ENCODE peak calls at places on chromosomes 11 and 22, in four cellular contexts. One of them, this sample, is unnamed.

GRCh38 chr11:26904114-26904513 is 89.8 kb upstream of the FIBIN start:
- DNase-seq in heart right ventricle: no peak
- DNase-seq in spleen: no peak
- DNase-seq in heart left ventricle: no peak
- DNase-seq in this sample: no peak

GRCh38 chr22:49609207-49609876 is 218.3 kb downstream of the BRD1 start:
- DNase-seq in spleen: peak; percentile 67
- DNase-seq in heart right ventricle: no peak
- DNase-seq in heart left ventricle: peak; percentile 28
- DNase-seq in this sample: no peak

GRCh38 chr22:45268958-45269844 is 15.5 kb upstream of the UPK3A start:
- DNase-seq in heart right ventricle: peak; percentile 83
- DNase-seq in heart left ventricle: peak; percentile 95
- DNase-seq in spleen: peak; percentile 98
- DNase-seq in this sample: peak; percentile 92

GRCh38 chr11:102448869-102449224 is 3.7 kb downstream of the TMEM123 start:
- DNase-seq in heart left ventricle: no peak
- DNase-seq in spleen: no peak
- DNase-seq in heart right ventricle: no peak
- DNase-seq in this sample: no peak

GRCh38 chr11:65426839-65427690 is 4.5 kb downstream of the NEAT1 start:
- DNase-seq in spleen: peak; percentile 76
- DNase-seq in heart right ventricle: no peak
- DNase-seq in heart left ventricle: no peak
- DNase-seq in this sample: peak; percentile 65

GRCh38 chr22:45768490-45768889 is 96.9 kb downstream of the ATXN10 start:
- DNase-seq in heart left ventricle: no peak
- DNase-seq in heart right ventricle: no peak
- DNase-seq in spleen: no peak
- DNase-seq in this sample: no peak

GRCh38 chr22:33380789-33381530 is 322.8 kb upstream of the SYN3 start:
- DNase-seq in heart right ventricle: no peak
- DNase-seq in heart left ventricle: no peak
- DNase-seq in spleen: no peak
- DNase-seq in this sample: no peak

GRCh38 chr11:14132312-14132711 is 169.8 kb downstream of the SPON1 start:
- DNase-seq in spleen: no peak
- DNase-seq in heart right ventricle: peak; percentile 8
- DNase-seq in heart left ventricle: no peak
- DNase-seq in this sample: no peak

GRCh38 chr11:30239025-30239424 is 8.2 kb downstream of the FSHB start:
- DNase-seq in heart left ventricle: no peak
- DNase-seq in heart right ventricle: no peak
- DNase-seq in spleen: no peak
- DNase-seq in this sample: no peak

GRCh38 chr11:70246196-70246595 is 24.3 kb upstream of the PPFIA1 start:
- DNase-seq in heart right ventricle: no peak
- DNase-seq in spleen: no peak
- DNase-seq in heart left ventricle: no peak
- DNase-seq in this sample: no peak

GRCh38 chr22:27543460-27543859 is 258.1 kb downstream of the MN1 start:
- DNase-seq in heart left ventricle: no peak
- DNase-seq in spleen: no peak
- DNase-seq in heart right ventricle: no peak
- DNase-seq in this sample: no peak

GRCh38 chr11:16392646-16393045 is 36.3 kb upstream of the SOX6 start:
- DNase-seq in heart right ventricle: no peak
- DNase-seq in spleen: no peak
- DNase-seq in heart left ventricle: no peak
- DNase-seq in this sample: no peak

GRCh38 chr11:107182983-107183382 is 164.7 kb upstream of the GUCY1A2 start:
- DNase-seq in heart left ventricle: no peak
- DNase-seq in heart right ventricle: no peak
- DNase-seq in spleen: no peak
- DNase-seq in this sample: no peak

GRCh38 chr22:37823134-37823985 is at the start of gene GALR3:
- DNase-seq in spleen: no peak
- DNase-seq in heart right ventricle: no peak
- DNase-seq in heart left ventricle: no peak
- DNase-seq in this sample: no peak

GRCh38 chr22:23551385-23551784 is 28.7 kb downstream of the IGLL1 start:
- DNase-seq in heart right ventricle: no peak
- DNase-seq in spleen: no peak
- DNase-seq in heart left ventricle: no peak
- DNase-seq in this sample: no peak

GRCh38 chr22:23547818-23548500 is 32.1 kb downstream of the IGLL1 start:
- DNase-seq in heart right ventricle: no peak
- DNase-seq in spleen: peak; percentile 34
- DNase-seq in heart left ventricle: no peak
- DNase-seq in this sample: no peak

GRCh38 chr22:23549198-23549595 is 30.9 kb downstream of the IGLL1 start:
- DNase-seq in spleen: peak; percentile 30
- DNase-seq in heart right ventricle: no peak
- DNase-seq in heart left ventricle: no peak
- DNase-seq in this sample: no peak

GRCh38 chr22:23550049-23550650 is 29.9 kb downstream of the IGLL1 start:
- DNase-seq in heart left ventricle: no peak
- DNase-seq in heart right ventricle: no peak
- DNase-seq in spleen: no peak
- DNase-seq in this sample: no peak

DNA sequence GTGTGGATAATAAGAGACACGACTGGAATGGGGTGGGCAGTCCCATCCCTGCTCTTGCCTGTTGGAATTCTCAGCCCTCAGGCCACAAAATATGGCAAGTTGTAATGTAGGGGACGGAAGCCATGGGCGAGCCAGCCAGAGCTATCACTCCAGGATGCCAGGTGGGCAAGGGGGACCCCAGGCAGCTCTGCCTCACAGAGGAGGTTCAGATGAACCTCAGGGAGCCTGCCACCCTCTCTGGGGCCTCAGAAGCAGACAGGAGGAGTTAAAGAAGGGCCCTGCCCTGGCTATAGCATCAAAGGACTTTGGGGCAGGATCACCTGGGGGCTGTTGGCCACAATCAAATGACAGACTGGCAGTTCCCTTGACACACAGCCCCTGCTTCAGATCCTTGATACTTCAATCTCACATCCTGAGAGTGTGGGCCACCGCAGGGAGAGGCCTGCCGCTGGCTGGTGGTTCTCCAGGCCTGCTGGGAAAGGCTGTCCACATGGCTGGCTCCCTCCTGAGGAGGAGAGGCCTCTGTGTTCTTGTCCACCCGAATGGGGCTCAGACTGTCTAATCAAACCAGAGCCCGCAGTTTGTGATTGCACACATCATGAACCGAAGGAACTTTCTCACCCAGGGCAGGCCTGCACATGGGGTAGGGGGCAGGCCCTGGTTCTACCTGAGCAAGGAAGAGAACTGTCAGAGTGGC is 31.4 kb downstream of the IGLL1 start:
- DNase-seq in heart right ventricle: no peak
- DNase-seq in spleen: peak; percentile 41
- DNase-seq in heart left ventricle: no peak
- DNase-seq in this sample: no peak
- H3K9me3 ChIP-seq in heart right ventricle: no peaks in the 10 kb centered on the region
- H3K9me3 ChIP-seq in spleen: peaks cover 24% of the 10 kb centered on the region
- H3K9me3 ChIP-seq in heart left ventricle: no peaks in the 10 kb centered on the region
- H3K9me3 ChIP-seq in this sample: no peaks in the 10 kb centered on the region

DNA sequence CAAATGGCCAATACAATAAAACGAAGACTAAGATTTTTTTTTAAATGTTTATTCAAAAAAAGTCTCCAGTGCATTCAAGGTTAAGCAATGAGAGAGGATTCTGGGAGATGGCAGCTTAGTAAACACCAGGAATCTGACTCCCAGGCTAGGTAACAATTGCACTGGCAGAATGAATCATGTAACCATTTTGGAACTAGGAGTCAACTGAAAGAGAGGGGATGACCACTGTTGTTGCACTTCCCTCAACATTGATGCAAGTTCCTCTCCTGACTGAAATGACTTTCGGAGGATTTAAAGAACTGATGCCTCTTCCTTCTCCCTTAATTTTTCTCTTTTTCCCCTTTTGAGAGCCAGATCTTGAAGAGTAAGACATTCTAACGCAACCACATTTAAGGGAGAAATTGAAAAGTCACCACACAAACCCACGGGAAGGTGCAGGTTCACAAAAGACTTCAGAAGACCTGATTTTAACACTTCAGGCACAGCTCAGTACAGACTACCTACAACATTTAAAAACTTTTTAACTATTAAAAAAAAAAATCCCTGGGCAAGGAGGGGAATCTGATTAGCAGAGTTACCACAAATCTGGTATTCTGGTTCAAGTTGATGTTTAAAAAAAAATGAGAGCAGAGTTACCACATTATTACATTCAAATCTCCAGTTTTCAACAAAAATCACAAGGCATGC is 56.8 kb downstream of the FCHSD2 start:
- DNase-seq in heart left ventricle: no peak
- DNase-seq in spleen: no peak
- DNase-seq in heart right ventricle: peak; percentile 17
- DNase-seq in this sample: no peak
- H3K4me3 ChIP-seq in heart left ventricle: no peak overlapping the region
- H3K4me3 ChIP-seq in spleen: no peak overlapping the region
- H3K4me3 ChIP-seq in heart right ventricle: no peak overlapping the region
- H3K4me3 ChIP-seq in this sample: no peak overlapping the region

DNA sequence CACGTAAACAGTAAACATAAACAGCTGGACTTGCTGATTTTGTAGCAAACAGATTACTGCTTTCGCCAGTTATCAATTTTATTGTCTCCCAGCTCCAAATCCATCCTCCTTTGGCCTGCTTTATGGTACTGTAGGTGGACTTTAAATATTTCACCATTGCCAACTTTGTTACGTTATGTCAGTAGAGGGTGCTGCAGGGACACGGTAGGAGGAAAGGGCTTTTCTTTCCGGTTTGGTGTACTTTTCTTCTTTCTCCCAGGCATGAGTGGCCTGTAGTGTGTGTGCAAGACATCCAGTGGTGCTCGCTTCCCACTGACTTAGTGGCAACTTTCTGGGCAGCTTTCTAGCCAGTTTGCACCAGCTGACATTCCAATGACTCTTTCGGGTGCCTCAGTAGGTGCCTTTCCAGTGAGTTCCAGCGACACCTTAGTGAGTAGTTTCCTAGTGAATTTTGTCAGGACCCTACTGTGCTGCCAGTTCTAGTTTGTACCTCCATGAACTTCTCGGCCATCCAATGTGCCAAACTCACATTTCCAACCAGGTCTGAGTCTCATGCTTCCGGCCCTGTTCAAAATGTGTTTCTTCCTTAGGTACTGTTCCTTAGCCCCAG is 267.6 kb upstream of the TENM4 start:
- DNase-seq in spleen: no peak
- DNase-seq in heart left ventricle: no peak
- DNase-seq in heart right ventricle: peak; percentile 5
- DNase-seq in this sample: no peak
- TF ChIP-seq CTCF in spleen: no peak
- TF ChIP-seq CTCF in heart left ventricle: no peak
- TF ChIP-seq CTCF in heart right ventricle: peak; percentile 33
- TF ChIP-seq CTCF in this sample: no peak

GRCh38 chr22:41308544-41308947 is 7.2 kb downstream of the ZC3H7B start:
- DNase-seq in heart left ventricle: no peak
- DNase-seq in heart right ventricle: no peak
- DNase-seq in spleen: no peak
- DNase-seq in this sample: no peak

GRCh38 chr22:41308054-41308453 is 6.7 kb downstream of the ZC3H7B start:
- DNase-seq in heart right ventricle: no peak
- DNase-seq in heart left ventricle: no peak
- DNase-seq in spleen: no peak
- DNase-seq in this sample: no peak

GRCh38 chr22:41314821-41315220 is 13.5 kb downstream of the ZC3H7B start:
- DNase-seq in heart right ventricle: no peak
- DNase-seq in heart left ventricle: peak; percentile 14
- DNase-seq in spleen: no peak
- DNase-seq in this sample: no peak

GRCh38 chr22:41311487-41311886 is 10.2 kb downstream of the ZC3H7B start:
- DNase-seq in heart right ventricle: no peak
- DNase-seq in heart left ventricle: no peak
- DNase-seq in spleen: no peak
- DNase-seq in this sample: no peak

GRCh38 chr22:41310336-41310735 is 9.0 kb downstream of the ZC3H7B start:
- DNase-seq in spleen: no peak
- DNase-seq in heart right ventricle: no peak
- DNase-seq in heart left ventricle: no peak
- DNase-seq in this sample: no peak
- H3K9me3 ChIP-seq in spleen: no peaks in the 10 kb centered on the region
- H3K9me3 ChIP-seq in heart right ventricle: no peaks in the 10 kb centered on the region
- H3K9me3 ChIP-seq in heart left ventricle: no peaks in the 10 kb centered on the region
- H3K9me3 ChIP-seq in this sample: no peaks in the 10 kb centered on the region

DNA sequence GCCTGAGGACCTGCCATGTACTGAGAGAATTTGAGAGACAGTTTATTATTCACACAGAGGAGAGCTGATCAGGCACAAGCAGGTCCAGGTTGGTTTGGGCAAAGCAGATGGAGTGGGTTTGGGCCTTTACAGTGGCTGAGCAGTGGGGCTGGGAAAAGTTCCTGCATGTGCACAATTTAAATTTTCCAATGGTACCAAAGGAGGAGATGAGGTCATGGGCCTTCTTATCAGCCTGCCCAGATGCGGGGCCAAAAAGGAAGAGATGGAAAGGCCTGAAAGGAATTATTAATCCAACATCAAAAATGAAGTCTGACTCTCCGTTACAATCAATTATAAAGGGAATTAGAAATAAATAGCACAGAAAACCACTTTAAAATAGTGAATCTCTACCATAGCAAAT is 367.6 kb downstream of the TMEM135 start:
- DNase-seq in spleen: no peak
- DNase-seq in heart left ventricle: no peak
- DNase-seq in heart right ventricle: no peak
- DNase-seq in this sample: no peak
- H3K4me3 ChIP-seq in spleen: no peak overlapping the region
- H3K4me3 ChIP-seq in heart left ventricle: no peak overlapping the region
- H3K4me3 ChIP-seq in heart right ventricle: no peak overlapping the region
- H3K4me3 ChIP-seq in this sample: no peak overlapping the region

GRCh38 chr11:133134561-133135173 is 397.6 kb downstream of the OPCML start:
- DNase-seq in heart left ventricle: peak; percentile 55
- DNase-seq in spleen: no peak
- DNase-seq in heart right ventricle: peak; percentile 38
- DNase-seq in this sample: no peak
- TF ChIP-seq CTCF in heart left ventricle: peak; percentile 82
- TF ChIP-seq CTCF in spleen: peak; percentile 65
- TF ChIP-seq CTCF in heart right ventricle: peak; percentile 84
- TF ChIP-seq CTCF in this sample: no peak